ENCODE peak calls at places on chromosomes 13 and 19, in seven cellular contexts. E, H, J, I, S, O and C are unnamed samples.
A peak's percentile ranks its signal among the peaks of the same experiment; 100 is the strongest.

GRCh38 chr19:7748756-7749155 is 1.4 kb upstream of the CD209 start:
- DNase-seq in E (no peak), H (peak; percentile 60), J (no peak), I (no peak), S (peak; percentile 50), O (peak; percentile 14), C (peak; percentile 43)

GRCh38 chr19:13056052-13056660 is 46.5 kb downstream of the LYL1 start:
- DNase-seq in E (peak; percentile 85), H (peak; percentile 70), J (no peak), I (no peak), S (peak; percentile 64), O (no peak), C (no peak)

GRCh38 chr13:32829269-32829668 is 187.0 kb upstream of the KL start:
- DNase-seq in E (no peak), H (no peak), J (no peak), I (no peak), S (no peak), O (no peak), C (no peak)

GRCh38 chr19:45403781-45404556 is 900 bp downstream of the PPP1R13L start:
- DNase-seq in E (peak; percentile 64), H (peak; percentile 97), J (no peak), I (peak; percentile 78), S (no peak), O (peak; percentile 70), C (peak; percentile 86)

GRCh38 chr13:30341815-30342570 is 34.6 kb upstream of the KATNAL1 start:
- DNase-seq in E (peak; percentile 54), H (no peak), J (no peak), I (no peak), S (peak; percentile 44), O (no peak), C (peak; percentile 35)

GRCh38 chr13:40442826-40443225 is 223.6 kb downstream of the FOXO1 start:
- DNase-seq in E (no peak), H (no peak), J (no peak), I (no peak), S (no peak), O (peak; percentile 17), C (no peak)

GRCh38 chr13:92716749-92717148 is 509.9 kb upstream of the GPC6 start:
- DNase-seq in E (no peak), H (no peak), J (no peak), I (no peak), S (no peak), O (peak; percentile 5), C (no peak)

GRCh38 chr13:63409791-63410351 is 1994.2 kb upstream of the PCDH20 start:
- DNase-seq in E (no peak), H (no peak), J (no peak), I (no peak), S (no peak), O (no peak), C (no peak)

GRCh38 chr19:45528149-45528743 is 21.0 kb downstream of the VASP start:
- DNase-seq in E (no peak), H (peak; percentile 81), J (no peak), I (peak; percentile 74), S (no peak), O (no peak), C (no peak)

GRCh38 chr19:12946092-12946845 is 607 bp downstream of the RAD23A start:
- DNase-seq in E (peak; percentile 85), H (peak; percentile 89), J (no peak), I (peak; percentile 91), S (peak; percentile 41), O (peak; percentile 71), C (no peak)

GRCh38 chr19:37594982-37595382 is 306 bp downstream of the ZNF540 start:
- DNase-seq in E (no peak), H (no peak), J (peak; percentile 16), I (peak; percentile 32), S (no peak), O (no peak), C (peak; percentile 11)
- TF ChIP-seq JUND in E (no peak), H (no peak), J (no peak), I (no peak), S (no peak), O (no peak), C (no peak)

DNA sequence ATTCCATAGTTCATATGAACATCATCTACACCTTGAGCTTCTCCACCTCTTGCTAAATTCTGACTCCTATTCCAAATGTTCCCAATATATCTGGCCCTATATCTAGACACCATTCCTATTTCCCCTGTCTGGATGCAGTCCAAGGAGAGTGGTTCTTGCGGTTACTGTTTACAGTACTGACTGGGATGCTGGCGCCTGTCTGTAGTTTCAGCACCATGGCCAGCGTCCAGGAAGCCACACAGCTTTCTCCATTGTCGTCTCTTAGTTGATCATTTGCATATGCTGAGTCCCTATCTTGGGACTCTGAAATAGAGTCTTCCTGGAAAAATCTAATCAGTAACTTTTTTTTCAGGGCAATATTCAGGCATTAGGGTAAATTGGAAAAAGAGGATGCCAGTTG is 14.9 kb downstream of the LAIR2 start:
- DNase-seq in E (no peak), H (peak; percentile 46), J (no peak), I (peak; percentile 80), S (no peak), O (peak; percentile 52), C (peak; percentile 56)
- TF ChIP-seq JUND in E (no peak), H (no peak), J (no peak), I (no peak), S (no peak), O (no peak), C (no peak)

GRCh38 chr19:2591537-2592291 is 110.8 kb downstream of the GNG7 start:
- DNase-seq in E (no peak), H (no peak), J (no peak), I (no peak), S (no peak), O (peak; percentile 70), C (no peak)

GRCh38 chr19:2590630-2591399 is 111.7 kb downstream of the GNG7 start:
- DNase-seq in E (no peak), H (no peak), J (no peak), I (no peak), S (no peak), O (no peak), C (no peak)

GRCh38 chr19:2594319-2594718 is 108.2 kb downstream of the GNG7 start:
- DNase-seq in E (no peak), H (no peak), J (peak; percentile 60), I (no peak), S (no peak), O (no peak), C (no peak)

GRCh38 chr19:2589441-2589840 is 113.1 kb downstream of the GNG7 start:
- DNase-seq in E (no peak), H (no peak), J (no peak), I (no peak), S (no peak), O (no peak), C (no peak)

GRCh38 chr19:2592824-2593223 is 109.7 kb downstream of the GNG7 start:
- DNase-seq in E (no peak), H (no peak), J (no peak), I (no peak), S (no peak), O (no peak), C (no peak)
- TF ChIP-seq JUND in E (no peak), H (no peak), J (no peak), I (no peak), S (no peak), O (no peak), C (no peak)

GRCh38 chr19:46610851-46611770 is 10.0 kb downstream of the CALM3 start:
- DNase-seq in E (peak; percentile 10), H (no peak), J (no peak), I (no peak), S (no peak), O (no peak), C (no peak)
- TF ChIP-seq JUND in E (no peak), H (no peak), J (no peak), I (no peak), S (no peak), O (no peak), C (no peak)

GRCh38 chr13:36173923-36174322 is 40.4 kb downstream of the SOHLH2 start:
- DNase-seq in E (no peak), H (no peak), J (no peak), I (no peak), S (no peak), O (no peak), C (no peak)
- TF ChIP-seq JUND in E (no peak), H (no peak), J (no peak), I (no peak), S (no peak), O (no peak), C (no peak)

GRCh38 chr19:48618278-48618915 is 581 bp downstream of the RPL18 start:
- DNase-seq in E (no peak), H (no peak), J (no peak), I (no peak), S (no peak), O (no peak), C (no peak)

GRCh38 chr19:48616491-48617056 is 1.7 kb upstream of the FAM83E start:
- DNase-seq in E (no peak), H (no peak), J (no peak), I (no peak), S (no peak), O (no peak), C (no peak)

GRCh38 chr19:48619692-48620565 is 623 bp downstream of the SPHK2 start:
- DNase-seq in E (no peak), H (no peak), J (no peak), I (no peak), S (no peak), O (no peak), C (no peak)

GRCh38 chr19:48617146-48617937 is 1.6 kb downstream of the RPL18 start:
- DNase-seq in E (no peak), H (no peak), J (no peak), I (no peak), S (no peak), O (no peak), C (peak; percentile 73)

DNA sequence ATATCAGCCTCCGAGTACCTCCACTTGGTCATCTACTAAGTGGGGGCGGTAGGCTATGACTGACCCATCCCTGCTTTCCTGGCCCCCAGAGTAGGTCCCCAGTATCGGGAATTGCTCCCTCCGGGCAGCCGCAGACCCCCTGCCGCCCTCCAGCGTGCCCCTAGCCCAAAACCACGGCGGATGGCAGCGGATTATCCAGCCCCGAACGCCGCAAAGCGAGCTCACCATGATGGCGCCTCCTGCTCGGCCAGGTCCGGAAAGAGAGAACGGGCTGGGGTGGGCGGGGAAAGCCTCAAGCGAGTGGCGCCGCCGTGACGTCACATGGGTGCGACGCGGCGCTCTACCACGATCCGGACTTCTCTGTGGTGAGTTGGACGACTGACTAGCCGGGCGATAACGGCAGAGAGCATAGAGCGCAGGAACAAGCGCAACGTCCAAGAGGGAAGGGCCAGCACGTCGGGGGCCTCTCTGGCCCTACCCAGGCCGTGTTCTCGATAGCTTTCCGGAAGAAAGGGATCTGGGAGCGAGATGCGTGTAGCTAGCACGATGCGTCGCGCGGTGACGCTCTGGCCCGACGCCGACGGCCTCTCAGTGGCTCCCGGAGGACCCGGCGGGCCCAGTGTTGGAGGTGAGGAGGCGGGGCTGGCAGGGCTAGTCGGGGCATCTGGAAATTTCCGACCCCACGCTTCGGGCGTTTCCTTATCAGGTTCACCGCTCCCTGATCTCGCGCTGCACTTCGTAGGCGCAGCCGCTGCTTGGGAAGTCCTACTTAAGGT is at the start of the genes RPL18 and SPHK2:
- DNase-seq in E (peak; percentile 97), H (peak; percentile 97), J (peak; percentile 98), I (peak; percentile 91), S (peak; percentile 99), O (peak; percentile 99), C (peak; percentile 99)
- TF ChIP-seq JUND in E (no peak), H (peak; percentile 36), J (no peak), I (peak; percentile 79), S (no peak), O (peak; percentile 83), C (no peak)

GRCh38 chr19:56111601-56112312 is 9.3 kb downstream of the ZNF787 start:
- DNase-seq in E (peak; percentile 33), H (no peak), J (no peak), I (no peak), S (no peak), O (peak; percentile 45), C (peak; percentile 42)
- TF ChIP-seq JUND in E (no peak), H (no peak), J (no peak), I (no peak), S (no peak), O (no peak), C (no peak)